ENCODE peak calls at places on chromosomes 1 and 21, in ten cellular contexts. One of them, this sample, is unnamed.

GRCh38 chr1:7611421-7612010 is 159.6 kb upstream of the VAMP3 start:
- DNase-seq in activated T-helper 1 cell treated with anti-CD3 and anti-CD28 coated beads, Interleukin-12 subunit alpha, Interleukin-12 subunit beta, Interleukin-2, Interleukin-4 antibody, amounts not matched to agents 30 ng/mL and 10 ng/mL and 1 ng/mL, durations not matched to agents 14 hours and 24 hours and 36 hours: no peak
- DNase-seq in amniotic stem cell: no peak
- DNase-seq in H9: no peak
- DNase-seq in T follicular helper cell: no peak
- DNase-seq in heart left ventricle: no peak
- DNase-seq in mammary epithelial cell: no peak
- DNase-seq in neuronal stem cell: no peak
- DNase-seq in EL: no peak
- DNase-seq in adrenal gland: no peak
- DNase-seq in this sample: no peak

GRCh38 chr1:64033667-64034215 is 169.7 kb upstream of the UBE2U start:
- DNase-seq in EL: no peak
- DNase-seq in activated T-helper 1 cell treated with anti-CD3 and anti-CD28 coated beads, Interleukin-12 subunit alpha, Interleukin-12 subunit beta, Interleukin-2, Interleukin-4 antibody, amounts not matched to agents 30 ng/mL and 10 ng/mL and 1 ng/mL, durations not matched to agents 14 hours and 24 hours and 36 hours: no peak
- DNase-seq in H9: no peak
- DNase-seq in heart left ventricle: peak; percentile 50
- DNase-seq in T follicular helper cell: no peak
- DNase-seq in mammary epithelial cell: no peak
- DNase-seq in adrenal gland: peak; percentile 17
- DNase-seq in amniotic stem cell: peak; percentile 31
- DNase-seq in neuronal stem cell: no peak
- DNase-seq in this sample: no peak

GRCh38 chr1:148353461-148354283 is 129.4 kb downstream of the PPIAL4G start:
- DNase-seq in heart left ventricle: no peak
- DNase-seq in adrenal gland: no peak
- DNase-seq in mammary epithelial cell: peak; percentile 74
- DNase-seq in activated T-helper 1 cell treated with anti-CD3 and anti-CD28 coated beads, Interleukin-12 subunit alpha, Interleukin-12 subunit beta, Interleukin-2, Interleukin-4 antibody, amounts not matched to agents 30 ng/mL and 10 ng/mL and 1 ng/mL, durations not matched to agents 14 hours and 24 hours and 36 hours: no peak
- DNase-seq in amniotic stem cell: peak; percentile 10
- DNase-seq in T follicular helper cell: no peak
- DNase-seq in H9: peak; percentile 87
- DNase-seq in EL: peak; percentile 88
- DNase-seq in neuronal stem cell: no peak
- DNase-seq in this sample: no peak

GRCh38 chr21:41768371-41769042 is 1.7 kb upstream of the RIPK4 start:
- DNase-seq in mammary epithelial cell: peak; percentile 87
- DNase-seq in T follicular helper cell: no peak
- DNase-seq in amniotic stem cell: peak; percentile 50
- DNase-seq in activated T-helper 1 cell treated with anti-CD3 and anti-CD28 coated beads, Interleukin-12 subunit alpha, Interleukin-12 subunit beta, Interleukin-2, Interleukin-4 antibody, amounts not matched to agents 30 ng/mL and 10 ng/mL and 1 ng/mL, durations not matched to agents 14 hours and 24 hours and 36 hours: peak; percentile 7
- DNase-seq in adrenal gland: no peak
- DNase-seq in EL: peak; percentile 86
- DNase-seq in neuronal stem cell: no peak
- DNase-seq in H9: peak; percentile 79
- DNase-seq in heart left ventricle: no peak
- DNase-seq in this sample: peak; percentile 24

GRCh38 chr1:83033682-83034081 is 965.2 kb downstream of the TTLL7 start:
- DNase-seq in heart left ventricle: no peak
- DNase-seq in neuronal stem cell: no peak
- DNase-seq in adrenal gland: no peak
- DNase-seq in EL: peak; percentile 49
- DNase-seq in mammary epithelial cell: peak; percentile 46
- DNase-seq in amniotic stem cell: no peak
- DNase-seq in H9: no peak
- DNase-seq in activated T-helper 1 cell treated with anti-CD3 and anti-CD28 coated beads, Interleukin-12 subunit alpha, Interleukin-12 subunit beta, Interleukin-2, Interleukin-4 antibody, amounts not matched to agents 30 ng/mL and 10 ng/mL and 1 ng/mL, durations not matched to agents 14 hours and 24 hours and 36 hours: no peak
- DNase-seq in T follicular helper cell: no peak
- DNase-seq in this sample: no peak

GRCh38 chr21:34004984-34005383 is 68.4 kb upstream of the MRPS6 start:
- DNase-seq in activated T-helper 1 cell treated with anti-CD3 and anti-CD28 coated beads, Interleukin-12 subunit alpha, Interleukin-12 subunit beta, Interleukin-2, Interleukin-4 antibody, amounts not matched to agents 30 ng/mL and 10 ng/mL and 1 ng/mL, durations not matched to agents 14 hours and 24 hours and 36 hours: no peak
- DNase-seq in heart left ventricle: peak; percentile 45
- DNase-seq in mammary epithelial cell: no peak
- DNase-seq in neuronal stem cell: no peak
- DNase-seq in amniotic stem cell: no peak
- DNase-seq in adrenal gland: peak; percentile 41
- DNase-seq in T follicular helper cell: no peak
- DNase-seq in EL: no peak
- DNase-seq in H9: no peak
- DNase-seq in this sample: no peak

GRCh38 chr1:39501666-39502065 is 10.2 kb downstream of the BMP8A start:
- DNase-seq in heart left ventricle: no peak
- DNase-seq in EL: peak; percentile 60
- DNase-seq in T follicular helper cell: no peak
- DNase-seq in neuronal stem cell: no peak
- DNase-seq in adrenal gland: peak; percentile 56
- DNase-seq in activated T-helper 1 cell treated with anti-CD3 and anti-CD28 coated beads, Interleukin-12 subunit alpha, Interleukin-12 subunit beta, Interleukin-2, Interleukin-4 antibody, amounts not matched to agents 30 ng/mL and 10 ng/mL and 1 ng/mL, durations not matched to agents 14 hours and 24 hours and 36 hours: no peak
- DNase-seq in mammary epithelial cell: peak; percentile 62
- DNase-seq in amniotic stem cell: no peak
- DNase-seq in H9: no peak
- DNase-seq in this sample: peak; percentile 19

GRCh38 chr1:198734323-198735008 is 95.6 kb downstream of the PTPRC start:
- DNase-seq in amniotic stem cell: no peak
- DNase-seq in activated T-helper 1 cell treated with anti-CD3 and anti-CD28 coated beads, Interleukin-12 subunit alpha, Interleukin-12 subunit beta, Interleukin-2, Interleukin-4 antibody, amounts not matched to agents 30 ng/mL and 10 ng/mL and 1 ng/mL, durations not matched to agents 14 hours and 24 hours and 36 hours: no peak
- DNase-seq in adrenal gland: no peak
- DNase-seq in neuronal stem cell: no peak
- DNase-seq in H9: no peak
- DNase-seq in heart left ventricle: no peak
- DNase-seq in mammary epithelial cell: no peak
- DNase-seq in EL: no peak
- DNase-seq in T follicular helper cell: no peak
- DNase-seq in this sample: no peak

GRCh38 chr1:194624833-194625232 is 1438.4 kb upstream of the B3GALT2 start:
- DNase-seq in amniotic stem cell: no peak
- DNase-seq in adrenal gland: no peak
- DNase-seq in heart left ventricle: no peak
- DNase-seq in H9: no peak
- DNase-seq in T follicular helper cell: no peak
- DNase-seq in EL: no peak
- DNase-seq in mammary epithelial cell: no peak
- DNase-seq in neuronal stem cell: no peak
- DNase-seq in activated T-helper 1 cell treated with anti-CD3 and anti-CD28 coated beads, Interleukin-12 subunit alpha, Interleukin-12 subunit beta, Interleukin-2, Interleukin-4 antibody, amounts not matched to agents 30 ng/mL and 10 ng/mL and 1 ng/mL, durations not matched to agents 14 hours and 24 hours and 36 hours: no peak
- DNase-seq in this sample: no peak

GRCh38 chr1:26154750-26155149 is 4.1 kb upstream of the FAM110D start:
- DNase-seq in EL: no peak
- DNase-seq in neuronal stem cell: no peak
- DNase-seq in adrenal gland: no peak
- DNase-seq in amniotic stem cell: no peak
- DNase-seq in mammary epithelial cell: no peak
- DNase-seq in heart left ventricle: no peak
- DNase-seq in T follicular helper cell: no peak
- DNase-seq in H9: no peak
- DNase-seq in activated T-helper 1 cell treated with anti-CD3 and anti-CD28 coated beads, Interleukin-12 subunit alpha, Interleukin-12 subunit beta, Interleukin-2, Interleukin-4 antibody, amounts not matched to agents 30 ng/mL and 10 ng/mL and 1 ng/mL, durations not matched to agents 14 hours and 24 hours and 36 hours: no peak
- DNase-seq in this sample: no peak

GRCh38 chr1:235941852-235942624 is 75.3 kb upstream of the LYST start:
- DNase-seq in H9: no peak
- DNase-seq in amniotic stem cell: no peak
- DNase-seq in mammary epithelial cell: no peak
- DNase-seq in adrenal gland: no peak
- DNase-seq in heart left ventricle: no peak
- DNase-seq in T follicular helper cell: no peak
- DNase-seq in EL: no peak
- DNase-seq in neuronal stem cell: no peak
- DNase-seq in activated T-helper 1 cell treated with anti-CD3 and anti-CD28 coated beads, Interleukin-12 subunit alpha, Interleukin-12 subunit beta, Interleukin-2, Interleukin-4 antibody, amounts not matched to agents 30 ng/mL and 10 ng/mL and 1 ng/mL, durations not matched to agents 14 hours and 24 hours and 36 hours: no peak
- DNase-seq in this sample: no peak

GRCh38 chr21:45391743-45392079 is 13.3 kb upstream of the COL18A1 start:
- DNase-seq in amniotic stem cell: no peak
- DNase-seq in heart left ventricle: no peak
- DNase-seq in H9: no peak
- DNase-seq in EL: no peak
- DNase-seq in activated T-helper 1 cell treated with anti-CD3 and anti-CD28 coated beads, Interleukin-12 subunit alpha, Interleukin-12 subunit beta, Interleukin-2, Interleukin-4 antibody, amounts not matched to agents 30 ng/mL and 10 ng/mL and 1 ng/mL, durations not matched to agents 14 hours and 24 hours and 36 hours: no peak
- DNase-seq in neuronal stem cell: no peak
- DNase-seq in adrenal gland: no peak
- DNase-seq in T follicular helper cell: no peak
- DNase-seq in mammary epithelial cell: no peak
- DNase-seq in this sample: no peak

GRCh38 chr21:41713495-41714281 is 53.2 kb downstream of the RIPK4 start:
- DNase-seq in H9: no peak
- DNase-seq in amniotic stem cell: no peak
- DNase-seq in heart left ventricle: no peak
- DNase-seq in EL: no peak
- DNase-seq in neuronal stem cell: no peak
- DNase-seq in T follicular helper cell: no peak
- DNase-seq in activated T-helper 1 cell treated with anti-CD3 and anti-CD28 coated beads, Interleukin-12 subunit alpha, Interleukin-12 subunit beta, Interleukin-2, Interleukin-4 antibody, amounts not matched to agents 30 ng/mL and 10 ng/mL and 1 ng/mL, durations not matched to agents 14 hours and 24 hours and 36 hours: no peak
- DNase-seq in mammary epithelial cell: no peak
- DNase-seq in adrenal gland: no peak
- DNase-seq in this sample: no peak

GRCh38 chr1:210074904-210075303 is 136.9 kb downstream of the SYT14 start:
- DNase-seq in activated T-helper 1 cell treated with anti-CD3 and anti-CD28 coated beads, Interleukin-12 subunit alpha, Interleukin-12 subunit beta, Interleukin-2, Interleukin-4 antibody, amounts not matched to agents 30 ng/mL and 10 ng/mL and 1 ng/mL, durations not matched to agents 14 hours and 24 hours and 36 hours: no peak
- DNase-seq in mammary epithelial cell: no peak
- DNase-seq in EL: no peak
- DNase-seq in H9: no peak
- DNase-seq in T follicular helper cell: no peak
- DNase-seq in neuronal stem cell: no peak
- DNase-seq in adrenal gland: no peak
- DNase-seq in amniotic stem cell: no peak
- DNase-seq in heart left ventricle: no peak
- DNase-seq in this sample: no peak